ENCODE peak calls at places on chromosomes 12 and 14, in nine cellular contexts. One of them, this sample, is unnamed.

GRCh38 chr14:75989134-75989533 is 3.6 kb downstream of the IFT43 start:
- DNase-seq in right lobe of liver: peak; percentile 47
- DNase-seq in heart right ventricle: no peak
- DNase-seq in effector memory CD4-positive, alpha-beta T cell: no peak
- DNase-seq in upper lobe of right lung: no peak
- DNase-seq in cardiac muscle cell: no peak
- DNase-seq in HCT116: no peak
- DNase-seq in RWPE2: no peak
- DNase-seq in fibroblast of lung: peak; percentile 91
- DNase-seq in this sample: no peak

GRCh38 chr12:107845980-107846659 is 71.6 kb downstream of the ASCL4 start:
- DNase-seq in right lobe of liver: no peak
- DNase-seq in heart right ventricle: no peak
- DNase-seq in effector memory CD4-positive, alpha-beta T cell: no peak
- DNase-seq in upper lobe of right lung: no peak
- DNase-seq in cardiac muscle cell: no peak
- DNase-seq in HCT116: no peak
- DNase-seq in RWPE2: no peak
- DNase-seq in fibroblast of lung: no peak
- DNase-seq in this sample: no peak

GRCh38 chr14:105884808-105885281 is 358.5 kb downstream of the TMEM121 start:
- DNase-seq in right lobe of liver: peak; percentile 4
- DNase-seq in heart right ventricle: peak; percentile 0
- DNase-seq in effector memory CD4-positive, alpha-beta T cell: no peak
- DNase-seq in upper lobe of right lung: no peak
- DNase-seq in cardiac muscle cell: no peak
- DNase-seq in HCT116: no peak
- DNase-seq in RWPE2: peak; percentile 48
- DNase-seq in fibroblast of lung: no peak
- DNase-seq in this sample: no peak

GRCh38 chr12:39451977-39452376 is 9.1 kb upstream of the KIF21A start:
- DNase-seq in right lobe of liver: no peak
- DNase-seq in heart right ventricle: no peak
- DNase-seq in effector memory CD4-positive, alpha-beta T cell: no peak
- DNase-seq in upper lobe of right lung: no peak
- DNase-seq in cardiac muscle cell: no peak
- DNase-seq in HCT116: no peak
- DNase-seq in RWPE2: no peak
- DNase-seq in fibroblast of lung: no peak
- DNase-seq in this sample: no peak

GRCh38 chr12:28167981-28168485 is 22.2 kb upstream of the CCDC91 start:
- DNase-seq in right lobe of liver: no peak
- DNase-seq in heart right ventricle: no peak
- DNase-seq in effector memory CD4-positive, alpha-beta T cell: no peak
- DNase-seq in upper lobe of right lung: no peak
- DNase-seq in cardiac muscle cell: no peak
- DNase-seq in HCT116: no peak
- DNase-seq in RWPE2: no peak
- DNase-seq in fibroblast of lung: no peak
- DNase-seq in this sample: no peak

GRCh38 chr14:34539407-34540180 is at the start of gene EAPP:
- DNase-seq in right lobe of liver: peak; percentile 99
- DNase-seq in heart right ventricle: peak; percentile 98
- DNase-seq in effector memory CD4-positive, alpha-beta T cell: peak; percentile 95
- DNase-seq in upper lobe of right lung: peak; percentile 100
- DNase-seq in cardiac muscle cell: peak; percentile 98
- DNase-seq in HCT116: peak; percentile 95
- DNase-seq in RWPE2: peak; percentile 99
- DNase-seq in fibroblast of lung: peak; percentile 98
- DNase-seq in this sample: peak; percentile 93

GRCh38 chr12:79848321-79848720 is 86.6 kb downstream of the PPP1R12A start:
- DNase-seq in right lobe of liver: no peak
- DNase-seq in heart right ventricle: no peak
- DNase-seq in effector memory CD4-positive, alpha-beta T cell: no peak
- DNase-seq in upper lobe of right lung: no peak
- DNase-seq in cardiac muscle cell: no peak
- DNase-seq in HCT116: no peak
- DNase-seq in RWPE2: no peak
- DNase-seq in fibroblast of lung: peak; percentile 64
- DNase-seq in this sample: no peak

GRCh38 chr12:74412607-74413230 is 124.9 kb upstream of the ATXN7L3B start:
- DNase-seq in right lobe of liver: no peak
- DNase-seq in heart right ventricle: no peak
- DNase-seq in effector memory CD4-positive, alpha-beta T cell: no peak
- DNase-seq in upper lobe of right lung: no peak
- DNase-seq in cardiac muscle cell: peak; percentile 24
- DNase-seq in HCT116: peak; percentile 28
- DNase-seq in RWPE2: no peak
- DNase-seq in fibroblast of lung: peak; percentile 24
- DNase-seq in this sample: no peak

GRCh38 chr14:99374964-99375363 is 103.0 kb upstream of the BCL11B start:
- DNase-seq in right lobe of liver: no peak
- DNase-seq in heart right ventricle: no peak
- DNase-seq in effector memory CD4-positive, alpha-beta T cell: no peak
- DNase-seq in upper lobe of right lung: no peak
- DNase-seq in cardiac muscle cell: no peak
- DNase-seq in HCT116: no peak
- DNase-seq in RWPE2: no peak
- DNase-seq in fibroblast of lung: no peak
- DNase-seq in this sample: no peak

GRCh38 chr12:108123382-108123781 is 5.7 kb upstream of the WSCD2 start:
- DNase-seq in right lobe of liver: no peak
- DNase-seq in heart right ventricle: no peak
- DNase-seq in effector memory CD4-positive, alpha-beta T cell: no peak
- DNase-seq in upper lobe of right lung: no peak
- DNase-seq in cardiac muscle cell: no peak
- DNase-seq in HCT116: no peak
- DNase-seq in RWPE2: no peak
- DNase-seq in fibroblast of lung: no peak
- DNase-seq in this sample: no peak

GRCh38 chr12:41684997-41685396 is 459.7 kb downstream of the GXYLT1 start:
- DNase-seq in right lobe of liver: no peak
- DNase-seq in heart right ventricle: no peak
- DNase-seq in effector memory CD4-positive, alpha-beta T cell: no peak
- DNase-seq in upper lobe of right lung: no peak
- DNase-seq in cardiac muscle cell: no peak
- DNase-seq in HCT116: no peak
- DNase-seq in RWPE2: no peak
- DNase-seq in fibroblast of lung: no peak
- DNase-seq in this sample: no peak

GRCh38 chr12:119631930-119632678 is 35.8 kb upstream of the PRKAB1 start:
- DNase-seq in right lobe of liver: no peak
- DNase-seq in heart right ventricle: no peak
- DNase-seq in effector memory CD4-positive, alpha-beta T cell: no peak
- DNase-seq in upper lobe of right lung: no peak
- DNase-seq in cardiac muscle cell: no peak
- DNase-seq in HCT116: peak; percentile 43
- DNase-seq in RWPE2: no peak
- DNase-seq in fibroblast of lung: no peak
- DNase-seq in this sample: no peak

GRCh38 chr14:33931439-33931838 is 19.4 kb downstream of the EGLN3 start:
- DNase-seq in right lobe of liver: no peak
- DNase-seq in heart right ventricle: no peak
- DNase-seq in effector memory CD4-positive, alpha-beta T cell: no peak
- DNase-seq in upper lobe of right lung: no peak
- DNase-seq in cardiac muscle cell: no peak
- DNase-seq in HCT116: no peak
- DNase-seq in RWPE2: no peak
- DNase-seq in fibroblast of lung: no peak
- DNase-seq in this sample: no peak

GRCh38 chr12:75974323-75975273 is 57.0 kb downstream of the PHLDA1 start:
- DNase-seq in right lobe of liver: no peak
- DNase-seq in heart right ventricle: no peak
- DNase-seq in effector memory CD4-positive, alpha-beta T cell: no peak
- DNase-seq in upper lobe of right lung: no peak
- DNase-seq in cardiac muscle cell: no peak
- DNase-seq in HCT116: no peak
- DNase-seq in RWPE2: no peak
- DNase-seq in fibroblast of lung: no peak
- DNase-seq in this sample: no peak

GRCh38 chr12:31517994-31518393 is 72.9 kb downstream of the DENND5B start:
- DNase-seq in right lobe of liver: no peak
- DNase-seq in heart right ventricle: no peak
- DNase-seq in effector memory CD4-positive, alpha-beta T cell: no peak
- DNase-seq in upper lobe of right lung: no peak
- DNase-seq in cardiac muscle cell: peak; percentile 7
- DNase-seq in HCT116: no peak
- DNase-seq in RWPE2: no peak
- DNase-seq in fibroblast of lung: peak; percentile 34
- DNase-seq in this sample: no peak

DNA sequence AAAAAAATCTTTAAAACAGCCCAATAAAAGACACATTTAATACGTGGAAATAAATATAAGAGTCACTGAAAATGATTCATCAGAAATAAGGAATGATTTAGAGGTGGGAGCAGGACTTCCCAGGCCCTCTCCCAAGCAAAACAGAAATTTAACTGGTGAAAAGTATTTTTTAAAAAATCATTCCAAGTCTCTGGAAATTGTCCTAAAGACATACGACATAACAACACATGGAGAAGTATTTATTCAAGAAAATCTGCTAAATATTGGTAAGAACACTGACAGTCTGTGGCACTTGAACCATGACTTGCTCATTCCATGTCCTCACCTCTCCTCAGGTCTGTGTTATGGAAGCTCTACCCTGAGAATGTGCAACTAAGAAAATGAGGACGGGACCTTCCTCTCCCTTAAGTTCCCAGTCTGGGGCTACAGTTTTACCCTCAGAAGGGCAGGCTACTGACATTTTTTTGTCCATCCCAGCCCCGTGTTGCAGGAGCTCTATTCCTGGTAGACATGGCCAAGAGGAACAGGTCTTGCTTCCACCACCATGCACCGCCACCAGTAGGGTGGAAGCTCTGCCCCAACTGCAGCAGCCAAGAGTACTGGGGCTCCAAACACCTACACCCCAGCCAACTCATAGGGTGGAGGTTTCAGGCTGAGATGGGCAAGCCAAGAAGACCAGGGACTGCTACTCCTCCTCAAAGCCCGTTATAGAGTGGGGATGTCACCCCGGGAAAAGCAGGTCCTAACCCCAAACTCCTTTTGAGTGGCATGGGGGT is 193.0 kb downstream of the CRADD start:
- DNase-seq in right lobe of liver: no peak
- DNase-seq in heart right ventricle: no peak
- DNase-seq in effector memory CD4-positive, alpha-beta T cell: no peak
- DNase-seq in upper lobe of right lung: no peak
- DNase-seq in cardiac muscle cell: no peak
- DNase-seq in HCT116: no peak
- DNase-seq in RWPE2: no peak
- DNase-seq in fibroblast of lung: no peak
- DNase-seq in this sample: no peak
- H3K9me3 ChIP-seq in right lobe of liver: no peaks in the 10 kb centered on the region
- H3K9me3 ChIP-seq in heart right ventricle: peaks cover 78% of the 10 kb centered on the region
- H3K9me3 ChIP-seq in effector memory CD4-positive, alpha-beta T cell: peaks cover 11% of the 10 kb centered on the region
- H3K9me3 ChIP-seq in upper lobe of right lung: peaks cover 23% of the 10 kb centered on the region
- H3K9me3 ChIP-seq in cardiac muscle cell: no peaks in the 10 kb centered on the region
- H3K9me3 ChIP-seq in HCT116: peaks cover 9% of the 10 kb centered on the region
- H3K9me3 ChIP-seq in RWPE2: peaks cover 11% of the 10 kb centered on the region
- H3K9me3 ChIP-seq in fibroblast of lung: no peaks in the 10 kb centered on the region
- H3K9me3 ChIP-seq in this sample: no peaks in the 10 kb centered on the region

DNA sequence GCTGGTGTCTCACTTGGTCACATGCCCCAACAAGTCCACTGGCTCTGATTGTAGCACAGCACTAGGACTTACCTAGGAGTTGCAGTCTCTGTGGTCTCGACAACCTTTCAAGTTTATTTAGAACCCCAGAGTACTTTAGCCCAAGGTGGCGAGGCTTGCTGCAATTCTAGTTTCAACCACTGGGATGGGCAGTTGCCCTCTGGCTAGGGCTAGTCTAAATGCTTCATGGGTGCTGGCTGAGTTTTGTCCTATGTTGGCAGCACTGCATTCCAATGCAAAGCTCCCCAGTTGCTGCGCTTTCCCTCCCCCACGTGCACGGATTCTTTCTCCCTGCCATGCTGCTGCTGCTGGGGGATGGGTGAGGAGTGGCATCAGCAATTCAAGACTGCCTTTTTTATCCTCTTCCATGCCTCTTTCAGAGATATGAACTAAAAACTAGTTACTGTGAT is 207.9 kb downstream of the SYNE2 start:
- DNase-seq in right lobe of liver: peak; percentile 35
- DNase-seq in heart right ventricle: no peak
- DNase-seq in effector memory CD4-positive, alpha-beta T cell: no peak
- DNase-seq in upper lobe of right lung: no peak
- DNase-seq in cardiac muscle cell: peak; percentile 34
- DNase-seq in HCT116: peak; percentile 29
- DNase-seq in RWPE2: no peak
- DNase-seq in fibroblast of lung: no peak
- DNase-seq in this sample: no peak
- H3K27ac ChIP-seq in right lobe of liver: no peak overlapping the region
- H3K27ac ChIP-seq in heart right ventricle: no peak overlapping the region
- H3K27ac ChIP-seq in effector memory CD4-positive, alpha-beta T cell: no peak overlapping the region
- H3K27ac ChIP-seq in upper lobe of right lung: no peak overlapping the region
- H3K27ac ChIP-seq in cardiac muscle cell: no peak overlapping the region
- H3K27ac ChIP-seq in HCT116: no peak overlapping the region
- H3K27ac ChIP-seq in RWPE2: peak overlapping the region; percentile 62
- H3K27ac ChIP-seq in fibroblast of lung: no peak overlapping the region
- H3K27ac ChIP-seq in this sample: no peak overlapping the region

GRCh38 chr14:36512585-36513003 is 7.4 kb downstream of the NKX2-1 start:
- DNase-seq in right lobe of liver: no peak
- DNase-seq in heart right ventricle: no peak
- DNase-seq in effector memory CD4-positive, alpha-beta T cell: no peak
- DNase-seq in upper lobe of right lung: no peak
- DNase-seq in cardiac muscle cell: no peak
- DNase-seq in HCT116: no peak
- DNase-seq in RWPE2: no peak
- DNase-seq in fibroblast of lung: no peak
- DNase-seq in this sample: no peak
- H3K9me3 ChIP-seq in right lobe of liver: no peaks in the 10 kb centered on the region
- H3K9me3 ChIP-seq in heart right ventricle: no peaks in the 10 kb centered on the region
- H3K9me3 ChIP-seq in effector memory CD4-positive, alpha-beta T cell: no peaks in the 10 kb centered on the region
- H3K9me3 ChIP-seq in upper lobe of right lung: no peaks in the 10 kb centered on the region
- H3K9me3 ChIP-seq in cardiac muscle cell: no peaks in the 10 kb centered on the region
- H3K9me3 ChIP-seq in HCT116: no peaks in the 10 kb centered on the region
- H3K9me3 ChIP-seq in RWPE2: no peaks in the 10 kb centered on the region
- H3K9me3 ChIP-seq in fibroblast of lung: no peaks in the 10 kb centered on the region
- H3K9me3 ChIP-seq in this sample: no peaks in the 10 kb centered on the region

DNA sequence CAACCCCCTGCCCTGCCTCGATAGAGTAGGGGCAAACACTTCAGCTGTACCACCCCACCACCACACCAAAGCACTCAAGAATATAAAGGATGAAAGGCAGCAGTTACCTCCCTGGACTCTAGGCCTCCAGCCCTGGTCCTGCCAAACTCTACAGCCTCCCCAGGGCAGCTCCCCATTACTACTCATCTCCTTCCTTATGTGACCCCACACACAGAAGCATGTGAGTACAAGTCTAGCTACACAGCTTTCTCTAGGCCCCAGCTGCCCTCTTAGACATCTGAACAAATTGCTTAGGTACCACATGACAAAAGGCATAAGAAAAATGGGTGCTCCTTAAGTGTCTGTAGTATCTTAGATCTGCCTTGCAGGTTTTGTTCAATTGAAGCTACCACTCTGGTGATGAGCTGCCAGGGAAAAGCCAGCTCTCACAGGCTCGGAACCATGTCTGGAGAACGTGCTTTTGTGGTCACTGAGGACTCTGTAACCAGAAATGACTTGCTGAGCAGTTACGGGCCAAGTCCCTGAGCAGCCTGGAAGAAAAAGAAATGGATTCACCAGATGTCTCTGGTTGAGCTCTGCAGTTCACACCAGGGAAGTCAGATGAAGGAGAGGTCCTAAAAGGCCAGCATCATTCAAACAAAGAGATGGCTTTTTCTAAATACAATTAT is 32.8 kb downstream of the FMNL3 start:
- DNase-seq in right lobe of liver: no peak
- DNase-seq in heart right ventricle: no peak
- DNase-seq in effector memory CD4-positive, alpha-beta T cell: no peak
- DNase-seq in upper lobe of right lung: no peak
- DNase-seq in cardiac muscle cell: no peak
- DNase-seq in HCT116: no peak
- DNase-seq in RWPE2: no peak
- DNase-seq in fibroblast of lung: peak; percentile 40
- DNase-seq in this sample: no peak
- H3K27ac ChIP-seq in right lobe of liver: peak overlapping the region; percentile 66
- H3K27ac ChIP-seq in heart right ventricle: peak overlapping the region; percentile 97
- H3K27ac ChIP-seq in effector memory CD4-positive, alpha-beta T cell: peak overlapping the region; percentile 56
- H3K27ac ChIP-seq in upper lobe of right lung: peak overlapping the region; percentile 91
- H3K27ac ChIP-seq in cardiac muscle cell: peak overlapping the region; percentile 89
- H3K27ac ChIP-seq in HCT116: no peak overlapping the region
- H3K27ac ChIP-seq in RWPE2: no peak overlapping the region
- H3K27ac ChIP-seq in fibroblast of lung: peak overlapping the region; percentile 79
- H3K27ac ChIP-seq in this sample: peak overlapping the region; percentile 85

This sample was measured in naive thymus-derived CD4-positive, alpha-beta T cell.